ENCODE peak calls at places on chromosome 19, in eight cellular contexts. One of them, this sample, is unnamed.

GRCh38 chr19:1465191-1466016 is 13.6 kb downstream of the C19orf25 start:
- DNase-seq in psoas muscle: peak; percentile 35
- DNase-seq in IMR-90: peak; percentile 36
- DNase-seq in HAP-1: no peak
- DNase-seq in GM23338: peak; percentile 78
- DNase-seq in sigmoid colon: no peak
- DNase-seq in mammary epithelial cell: peak; percentile 52
- DNase-seq in Peyer's patch: peak; percentile 72
- DNase-seq in this sample: peak; percentile 63

GRCh38 chr19:44856438-44857083 is 10.5 kb downstream of the NECTIN2 start:
- DNase-seq in Peyer's patch: no peak
- DNase-seq in GM23338: no peak
- DNase-seq in sigmoid colon: no peak
- DNase-seq in HAP-1: no peak
- DNase-seq in psoas muscle: no peak
- DNase-seq in IMR-90: no peak
- DNase-seq in mammary epithelial cell: no peak
- DNase-seq in this sample: no peak

GRCh38 chr19:34505321-34506025 is 23.9 kb downstream of the WTIP start:
- DNase-seq in HAP-1: no peak
- DNase-seq in psoas muscle: no peak
- DNase-seq in sigmoid colon: peak; percentile 60
- DNase-seq in IMR-90: no peak
- DNase-seq in GM23338: no peak
- DNase-seq in mammary epithelial cell: no peak
- DNase-seq in Peyer's patch: peak; percentile 28
- DNase-seq in this sample: no peak

GRCh38 chr19:53881482-53882390 is at the start of gene PRKCG:
- DNase-seq in sigmoid colon: no peak
- DNase-seq in mammary epithelial cell: peak; percentile 41
- DNase-seq in GM23338: peak; percentile 90
- DNase-seq in IMR-90: no peak
- DNase-seq in Peyer's patch: peak; percentile 70
- DNase-seq in HAP-1: peak; percentile 31
- DNase-seq in psoas muscle: no peak
- DNase-seq in this sample: peak; percentile 45

GRCh38 chr19:46022431-46023310 is at the start of gene PGLYRP1:
- DNase-seq in mammary epithelial cell: no peak
- DNase-seq in IMR-90: no peak
- DNase-seq in Peyer's patch: peak; percentile 38
- DNase-seq in HAP-1: no peak
- DNase-seq in sigmoid colon: peak; percentile 65
- DNase-seq in GM23338: peak; percentile 79
- DNase-seq in psoas muscle: no peak
- DNase-seq in this sample: no peak

GRCh38 chr19:50406829-50407228 is 11.9 kb upstream of the SPIB start:
- DNase-seq in sigmoid colon: no peak
- DNase-seq in Peyer's patch: no peak
- DNase-seq in GM23338: no peak
- DNase-seq in mammary epithelial cell: no peak
- DNase-seq in IMR-90: no peak
- DNase-seq in HAP-1: no peak
- DNase-seq in psoas muscle: no peak
- DNase-seq in this sample: no peak

GRCh38 chr19:31500921-31501320 is 151.7 kb upstream of the TSHZ3 start:
- DNase-seq in sigmoid colon: no peak
- DNase-seq in GM23338: no peak
- DNase-seq in mammary epithelial cell: no peak
- DNase-seq in psoas muscle: no peak
- DNase-seq in Peyer's patch: no peak
- DNase-seq in IMR-90: no peak
- DNase-seq in HAP-1: no peak
- DNase-seq in this sample: no peak

GRCh38 chr19:10286803-10287737 is at the start of gene ICAM4:
- DNase-seq in GM23338: peak; percentile 84
- DNase-seq in Peyer's patch: peak; percentile 66
- DNase-seq in mammary epithelial cell: no peak
- DNase-seq in psoas muscle: peak; percentile 60
- DNase-seq in sigmoid colon: no peak
- DNase-seq in IMR-90: peak; percentile 29
- DNase-seq in HAP-1: no peak
- DNase-seq in this sample: no peak

GRCh38 chr19:11784356-11784755 is 14.0 kb upstream of the ZNF491 start:
- DNase-seq in HAP-1: no peak
- DNase-seq in GM23338: no peak
- DNase-seq in psoas muscle: no peak
- DNase-seq in Peyer's patch: no peak
- DNase-seq in sigmoid colon: no peak
- DNase-seq in IMR-90: no peak
- DNase-seq in mammary epithelial cell: no peak
- DNase-seq in this sample: no peak

GRCh38 chr19:31064486-31064885 is 284.8 kb downstream of the TSHZ3 start:
- DNase-seq in sigmoid colon: no peak
- DNase-seq in psoas muscle: no peak
- DNase-seq in Peyer's patch: no peak
- DNase-seq in IMR-90: no peak
- DNase-seq in GM23338: no peak
- DNase-seq in HAP-1: no peak
- DNase-seq in mammary epithelial cell: peak; percentile 33
- DNase-seq in this sample: no peak

GRCh38 chr19:23071087-23071511 is 45.7 kb upstream of the ZNF730 start:
- DNase-seq in Peyer's patch: no peak
- DNase-seq in psoas muscle: peak; percentile 14
- DNase-seq in mammary epithelial cell: no peak
- DNase-seq in GM23338: peak; percentile 71
- DNase-seq in sigmoid colon: peak; percentile 64
- DNase-seq in HAP-1: no peak
- DNase-seq in IMR-90: peak; percentile 3
- DNase-seq in this sample: peak; percentile 62

GRCh38 chr19:4732680-4733114 is 9.1 kb upstream of the DPP9 start:
- DNase-seq in psoas muscle: no peak
- DNase-seq in IMR-90: peak; percentile 57
- DNase-seq in HAP-1: peak; percentile 70
- DNase-seq in GM23338: peak; percentile 91
- DNase-seq in sigmoid colon: peak; percentile 81
- DNase-seq in mammary epithelial cell: peak; percentile 43
- DNase-seq in Peyer's patch: peak; percentile 69
- DNase-seq in this sample: no peak

GRCh38 chr19:424546-424945 is 15.6 kb upstream of the C2CD4C start:
- DNase-seq in Peyer's patch: no peak
- DNase-seq in psoas muscle: no peak
- DNase-seq in GM23338: no peak
- DNase-seq in sigmoid colon: no peak
- DNase-seq in IMR-90: no peak
- DNase-seq in mammary epithelial cell: no peak
- DNase-seq in HAP-1: no peak
- DNase-seq in this sample: peak; percentile 45

GRCh38 chr19:42352893-42353259 is 27.4 kb downstream of the MEGF8 start:
- DNase-seq in HAP-1: no peak
- DNase-seq in psoas muscle: no peak
- DNase-seq in Peyer's patch: no peak
- DNase-seq in mammary epithelial cell: no peak
- DNase-seq in sigmoid colon: no peak
- DNase-seq in GM23338: no peak
- DNase-seq in IMR-90: no peak
- DNase-seq in this sample: no peak

GRCh38 chr19:45906221-45906620 is 3.8 kb upstream of the MYPOP start:
- DNase-seq in sigmoid colon: no peak
- DNase-seq in Peyer's patch: no peak
- DNase-seq in psoas muscle: no peak
- DNase-seq in mammary epithelial cell: peak; percentile 74
- DNase-seq in HAP-1: no peak
- DNase-seq in GM23338: no peak
- DNase-seq in IMR-90: peak; percentile 48
- DNase-seq in this sample: no peak

GRCh38 chr19:44623080-44623479 is 9.7 kb downstream of the IGSF23 start:
- DNase-seq in HAP-1: no peak
- DNase-seq in Peyer's patch: no peak
- DNase-seq in GM23338: no peak
- DNase-seq in mammary epithelial cell: no peak
- DNase-seq in IMR-90: peak; percentile 45
- DNase-seq in sigmoid colon: no peak
- DNase-seq in psoas muscle: no peak
- DNase-seq in this sample: no peak

GRCh38 chr19:8251025-8251472 is 41.9 kb downstream of the CERS4 start:
- DNase-seq in HAP-1: no peak
- DNase-seq in sigmoid colon: peak; percentile 95
- DNase-seq in psoas muscle: peak; percentile 86
- DNase-seq in GM23338: no peak
- DNase-seq in Peyer's patch: no peak
- DNase-seq in IMR-90: peak; percentile 11
- DNase-seq in mammary epithelial cell: peak; percentile 35
- DNase-seq in this sample: peak; percentile 82

GRCh38 chr19:5718579-5719273 is 1.2 kb downstream of the LONP1 start:
- DNase-seq in IMR-90: peak; percentile 91
- DNase-seq in HAP-1: no peak
- DNase-seq in GM23338: no peak
- DNase-seq in Peyer's patch: no peak
- DNase-seq in sigmoid colon: no peak
- DNase-seq in psoas muscle: no peak
- DNase-seq in mammary epithelial cell: peak; percentile 66
- DNase-seq in this sample: no peak

GRCh38 chr19:1026189-1027019 is at the start of gene CNN2:
- DNase-seq in sigmoid colon: peak; percentile 93
- DNase-seq in psoas muscle: peak; percentile 80
- DNase-seq in Peyer's patch: peak; percentile 91
- DNase-seq in mammary epithelial cell: peak; percentile 75
- DNase-seq in GM23338: peak; percentile 93
- DNase-seq in HAP-1: peak; percentile 73
- DNase-seq in IMR-90: peak; percentile 67
- DNase-seq in this sample: peak; percentile 89

DNA sequence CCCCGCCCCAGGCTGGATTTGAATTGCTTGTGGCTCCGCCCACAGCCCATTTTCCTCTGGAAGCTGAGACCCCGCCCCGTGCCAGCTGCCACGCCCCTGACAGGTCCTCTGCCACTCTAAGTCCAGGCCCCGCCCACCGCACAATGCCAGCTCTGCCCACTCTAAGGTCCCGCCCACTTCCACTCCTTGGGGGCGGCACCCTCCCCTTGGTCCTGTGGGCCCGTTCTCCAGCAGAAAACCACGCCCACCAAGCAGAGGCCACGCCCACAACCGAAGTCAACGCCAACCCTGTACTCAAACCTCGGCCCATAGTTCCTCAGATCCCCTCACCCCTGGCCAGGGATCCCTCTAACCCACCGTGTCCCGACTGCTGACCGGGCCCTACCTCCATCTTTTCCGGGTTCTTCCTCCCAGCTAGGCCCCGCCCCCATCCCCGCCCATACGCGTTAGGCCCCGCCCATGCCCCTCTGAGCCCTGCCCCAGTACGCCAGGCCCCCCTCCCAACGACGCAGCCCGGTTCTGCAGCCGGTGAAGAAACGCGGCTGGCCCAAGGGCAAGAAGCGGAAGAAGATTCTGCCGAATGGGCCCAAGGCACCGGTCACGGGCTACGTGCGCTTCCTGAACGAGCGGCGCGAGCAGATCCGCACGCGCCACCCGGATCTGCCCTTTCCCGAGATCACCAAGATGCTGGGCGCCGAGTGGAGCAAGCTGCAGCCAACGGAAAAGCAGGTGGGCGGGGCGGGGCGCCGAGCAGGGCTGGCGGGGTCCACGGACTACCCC is 1.3 kb downstream of the HMG20B start:
- DNase-seq in HAP-1: peak; percentile 93
- DNase-seq in GM23338: peak; percentile 100
- DNase-seq in psoas muscle: peak; percentile 90
- DNase-seq in IMR-90: peak; percentile 93
- DNase-seq in sigmoid colon: peak; percentile 89
- DNase-seq in Peyer's patch: peak; percentile 95
- DNase-seq in mammary epithelial cell: peak; percentile 93
- DNase-seq in this sample: peak; percentile 94
- H3K27me3 ChIP-seq in HAP-1: no peaks in the 10 kb centered on the region
- H3K27me3 ChIP-seq in GM23338: no peaks in the 10 kb centered on the region
- H3K27me3 ChIP-seq in psoas muscle: no peaks in the 10 kb centered on the region
- H3K27me3 ChIP-seq in IMR-90: no peaks in the 10 kb centered on the region
- H3K27me3 ChIP-seq in sigmoid colon: no peaks in the 10 kb centered on the region
- H3K27me3 ChIP-seq in Peyer's patch: no peaks in the 10 kb centered on the region
- H3K27me3 ChIP-seq in mammary epithelial cell: no peaks in the 10 kb centered on the region
- H3K27me3 ChIP-seq in this sample: no peaks in the 10 kb centered on the region

GRCh38 chr19:2534374-2535050 is 58.6 kb downstream of the GADD45B start:
- DNase-seq in mammary epithelial cell: no peak
- DNase-seq in Peyer's patch: no peak
- DNase-seq in IMR-90: no peak
- DNase-seq in psoas muscle: no peak
- DNase-seq in sigmoid colon: no peak
- DNase-seq in GM23338: no peak
- DNase-seq in HAP-1: no peak
- DNase-seq in this sample: no peak
- H3K4me1 ChIP-seq in mammary epithelial cell: peaks cover 26% of the 10 kb centered on the region
- H3K4me1 ChIP-seq in Peyer's patch: peaks cover 3% of the 10 kb centered on the region
- H3K4me1 ChIP-seq in IMR-90: peaks cover 5% of the 10 kb centered on the region
- H3K4me1 ChIP-seq in psoas muscle: no peaks in the 10 kb centered on the region
- H3K4me1 ChIP-seq in sigmoid colon: no peaks in the 10 kb centered on the region
- H3K4me1 ChIP-seq in GM23338: peaks cover 1% of the 10 kb centered on the region
- H3K4me1 ChIP-seq in HAP-1: no peaks in the 10 kb centered on the region
- H3K4me1 ChIP-seq in this sample: peaks cover 10% of the 10 kb centered on the region

GRCh38 chr19:33226550-33227241 is 1.0 kb upstream of the SLC7A10 start:
- DNase-seq in psoas muscle: no peak
- DNase-seq in mammary epithelial cell: no peak
- DNase-seq in sigmoid colon: no peak
- DNase-seq in Peyer's patch: no peak
- DNase-seq in IMR-90: no peak
- DNase-seq in HAP-1: no peak
- DNase-seq in GM23338: peak; percentile 96
- DNase-seq in this sample: no peak

GRCh38 chr19:33229962-33230361 is 4.3 kb upstream of the SLC7A10 start:
- DNase-seq in Peyer's patch: no peak
- DNase-seq in psoas muscle: no peak
- DNase-seq in mammary epithelial cell: no peak
- DNase-seq in HAP-1: no peak
- DNase-seq in IMR-90: no peak
- DNase-seq in GM23338: no peak
- DNase-seq in sigmoid colon: no peak
- DNase-seq in this sample: no peak

GRCh38 chr19:33225458-33225925 is at the start of gene SLC7A10:
- DNase-seq in IMR-90: no peak
- DNase-seq in Peyer's patch: no peak
- DNase-seq in GM23338: peak; percentile 55
- DNase-seq in sigmoid colon: no peak
- DNase-seq in mammary epithelial cell: no peak
- DNase-seq in HAP-1: no peak
- DNase-seq in psoas muscle: no peak
- DNase-seq in this sample: no peak

GRCh38 chr19:33227242-33227650 is 1.6 kb upstream of the SLC7A10 start:
- DNase-seq in Peyer's patch: no peak
- DNase-seq in psoas muscle: no peak
- DNase-seq in GM23338: peak; percentile 76
- DNase-seq in sigmoid colon: no peak
- DNase-seq in HAP-1: no peak
- DNase-seq in mammary epithelial cell: no peak
- DNase-seq in IMR-90: peak; percentile 6
- DNase-seq in this sample: no peak

GRCh38 chr19:33227870-33228599 is 2.4 kb upstream of the SLC7A10 start:
- DNase-seq in Peyer's patch: no peak
- DNase-seq in IMR-90: no peak
- DNase-seq in mammary epithelial cell: no peak
- DNase-seq in GM23338: no peak
- DNase-seq in sigmoid colon: no peak
- DNase-seq in psoas muscle: no peak
- DNase-seq in HAP-1: no peak
- DNase-seq in this sample: no peak
- H3K27me3 ChIP-seq in Peyer's patch: no peaks in the 10 kb centered on the region
- H3K27me3 ChIP-seq in IMR-90: peaks cover 59% of the 10 kb centered on the region
- H3K27me3 ChIP-seq in mammary epithelial cell: peaks cover 25% of the 10 kb centered on the region
- H3K27me3 ChIP-seq in GM23338: peaks cover 42% of the 10 kb centered on the region
- H3K27me3 ChIP-seq in sigmoid colon: peaks cover 51% of the 10 kb centered on the region
- H3K27me3 ChIP-seq in psoas muscle: peaks cover 33% of the 10 kb centered on the region
- H3K27me3 ChIP-seq in HAP-1: peaks cover 17% of the 10 kb centered on the region
- H3K27me3 ChIP-seq in this sample: peaks cover 16% of the 10 kb centered on the region

GRCh38 chr19:38032151-38032550 is 125.1 kb downstream of the SIPA1L3 start:
- DNase-seq in GM23338: peak; percentile 39
- DNase-seq in Peyer's patch: no peak
- DNase-seq in mammary epithelial cell: no peak
- DNase-seq in psoas muscle: no peak
- DNase-seq in IMR-90: peak; percentile 74
- DNase-seq in sigmoid colon: no peak
- DNase-seq in HAP-1: no peak
- DNase-seq in this sample: no peak
- H3K4me1 ChIP-seq in GM23338: peaks cover 17% of the 10 kb centered on the region
- H3K4me1 ChIP-seq in Peyer's patch: no peaks in the 10 kb centered on the region
- H3K4me1 ChIP-seq in mammary epithelial cell: peaks cover 6% of the 10 kb centered on the region
- H3K4me1 ChIP-seq in psoas muscle: peaks cover 16% of the 10 kb centered on the region
- H3K4me1 ChIP-seq in IMR-90: peaks cover 35% of the 10 kb centered on the region
- H3K4me1 ChIP-seq in sigmoid colon: no peaks in the 10 kb centered on the region
- H3K4me1 ChIP-seq in HAP-1: no peaks in the 10 kb centered on the region
- H3K4me1 ChIP-seq in this sample: peaks cover 4% of the 10 kb centered on the region

This sample was measured in pancreas.